ENCODE peak calls at places on chromosomes 11 and 22, in seven cellular contexts. One of them, this sample, is unnamed.

GRCh38 chr22:45842141-45842831 is 134.7 kb downstream of the WNT7B start:
- DNase-seq in IMR-90: peak; percentile 77
- DNase-seq in neural crest cell: no peak
- DNase-seq in PC-3: no peak
- DNase-seq in uterus: no peak
- DNase-seq in AG10803: peak; percentile 71
- DNase-seq in endothelial cell: no peak
- DNase-seq in this sample: no peak

GRCh38 chr11:47185305-47186075 is 744 bp downstream of the PACSIN3 start:
- DNase-seq in AG10803: peak; percentile 26
- DNase-seq in neural crest cell: no peak
- DNase-seq in IMR-90: peak; percentile 37
- DNase-seq in endothelial cell: peak; percentile 30
- DNase-seq in uterus: peak; percentile 67
- DNase-seq in PC-3: peak; percentile 84
- DNase-seq in this sample: peak; percentile 74

GRCh38 chr11:70378506-70379134 is 19.7 kb upstream of the CTTN start:
- DNase-seq in AG10803: no peak
- DNase-seq in PC-3: no peak
- DNase-seq in IMR-90: no peak
- DNase-seq in uterus: no peak
- DNase-seq in endothelial cell: no peak
- DNase-seq in neural crest cell: no peak
- DNase-seq in this sample: no peak

GRCh38 chr22:43110444-43110926 is at the start of gene BIK:
- DNase-seq in neural crest cell: peak; percentile 27
- DNase-seq in IMR-90: no peak
- DNase-seq in PC-3: peak; percentile 44
- DNase-seq in uterus: peak; percentile 27
- DNase-seq in AG10803: peak; percentile 17
- DNase-seq in endothelial cell: peak; percentile 50
- DNase-seq in this sample: peak; percentile 41

GRCh38 chr11:46125284-46125683 is 4.0 kb upstream of the PHF21A start:
- DNase-seq in endothelial cell: no peak
- DNase-seq in neural crest cell: no peak
- DNase-seq in AG10803: no peak
- DNase-seq in IMR-90: no peak
- DNase-seq in uterus: no peak
- DNase-seq in PC-3: no peak
- DNase-seq in this sample: no peak

GRCh38 chr22:36595968-36596367 is 67.0 kb upstream of the EIF3D start:
- DNase-seq in AG10803: no peak
- DNase-seq in IMR-90: no peak
- DNase-seq in endothelial cell: no peak
- DNase-seq in PC-3: no peak
- DNase-seq in neural crest cell: no peak
- DNase-seq in uterus: no peak
- DNase-seq in this sample: no peak

GRCh38 chr11:6931146-6931713 is 5.0 kb downstream of the ZNF215 start:
- DNase-seq in IMR-90: peak; percentile 2
- DNase-seq in AG10803: peak; percentile 31
- DNase-seq in endothelial cell: no peak
- DNase-seq in PC-3: no peak
- DNase-seq in uterus: no peak
- DNase-seq in neural crest cell: no peak
- DNase-seq in this sample: no peak

GRCh38 chr11:14645985-14646900 is 2.6 kb downstream of the PDE3B start:
- DNase-seq in PC-3: no peak
- DNase-seq in neural crest cell: no peak
- DNase-seq in uterus: no peak
- DNase-seq in endothelial cell: no peak
- DNase-seq in AG10803: no peak
- DNase-seq in IMR-90: no peak
- DNase-seq in this sample: no peak

GRCh38 chr22:20549232-20549841 is 41.9 kb downstream of the MED15 start:
- DNase-seq in neural crest cell: no peak
- DNase-seq in uterus: peak; percentile 33
- DNase-seq in AG10803: no peak
- DNase-seq in IMR-90: no peak
- DNase-seq in PC-3: no peak
- DNase-seq in endothelial cell: no peak
- DNase-seq in this sample: no peak

GRCh38 chr22:31574015-31574670 is 77.8 kb downstream of the SFI1 start:
- DNase-seq in AG10803: no peak
- DNase-seq in IMR-90: no peak
- DNase-seq in endothelial cell: no peak
- DNase-seq in PC-3: no peak
- DNase-seq in uterus: no peak
- DNase-seq in neural crest cell: no peak
- DNase-seq in this sample: no peak

GRCh38 chr11:123564225-123564624 is 90.2 kb downstream of the SCN3B start:
- DNase-seq in AG10803: no peak
- DNase-seq in IMR-90: no peak
- DNase-seq in endothelial cell: no peak
- DNase-seq in neural crest cell: no peak
- DNase-seq in PC-3: no peak
- DNase-seq in uterus: no peak
- DNase-seq in this sample: no peak

GRCh38 chr11:107438148-107438547 is 19.5 kb downstream of the CWF19L2 start:
- DNase-seq in uterus: no peak
- DNase-seq in endothelial cell: no peak
- DNase-seq in AG10803: no peak
- DNase-seq in neural crest cell: no peak
- DNase-seq in IMR-90: no peak
- DNase-seq in PC-3: no peak
- DNase-seq in this sample: no peak

GRCh38 chr11:113153847-113154246 is 160.5 kb upstream of the TTC12 start:
- DNase-seq in neural crest cell: no peak
- DNase-seq in PC-3: no peak
- DNase-seq in endothelial cell: no peak
- DNase-seq in uterus: no peak
- DNase-seq in AG10803: peak; percentile 37
- DNase-seq in IMR-90: no peak
- DNase-seq in this sample: no peak

GRCh38 chr22:43883012-43883661 is 8.7 kb downstream of the PNPLA5 start:
- DNase-seq in neural crest cell: peak; percentile 65
- DNase-seq in PC-3: peak; percentile 80
- DNase-seq in uterus: no peak
- DNase-seq in endothelial cell: peak; percentile 75
- DNase-seq in IMR-90: peak; percentile 81
- DNase-seq in AG10803: peak; percentile 56
- DNase-seq in this sample: no peak

GRCh38 chr11:113322158-113322557 is 7.8 kb downstream of the TTC12 start:
- DNase-seq in AG10803: no peak
- DNase-seq in uterus: no peak
- DNase-seq in neural crest cell: no peak
- DNase-seq in PC-3: no peak
- DNase-seq in endothelial cell: no peak
- DNase-seq in IMR-90: no peak
- DNase-seq in this sample: no peak

GRCh38 chr11:975824-976223 is 50.2 kb downstream of the AP2A2 start:
- DNase-seq in endothelial cell: peak; percentile 37
- DNase-seq in PC-3: no peak
- DNase-seq in AG10803: peak; percentile 40
- DNase-seq in neural crest cell: peak; percentile 24
- DNase-seq in uterus: no peak
- DNase-seq in IMR-90: peak; percentile 52
- DNase-seq in this sample: no peak

GRCh38 chr22:37741312-37741795 is 44.5 kb downstream of the TRIOBP start:
- DNase-seq in AG10803: peak; percentile 98
- DNase-seq in uterus: peak; percentile 97
- DNase-seq in endothelial cell: no peak
- DNase-seq in neural crest cell: no peak
- DNase-seq in IMR-90: peak; percentile 98
- DNase-seq in PC-3: peak; percentile 39
- DNase-seq in this sample: peak; percentile 86

DNA sequence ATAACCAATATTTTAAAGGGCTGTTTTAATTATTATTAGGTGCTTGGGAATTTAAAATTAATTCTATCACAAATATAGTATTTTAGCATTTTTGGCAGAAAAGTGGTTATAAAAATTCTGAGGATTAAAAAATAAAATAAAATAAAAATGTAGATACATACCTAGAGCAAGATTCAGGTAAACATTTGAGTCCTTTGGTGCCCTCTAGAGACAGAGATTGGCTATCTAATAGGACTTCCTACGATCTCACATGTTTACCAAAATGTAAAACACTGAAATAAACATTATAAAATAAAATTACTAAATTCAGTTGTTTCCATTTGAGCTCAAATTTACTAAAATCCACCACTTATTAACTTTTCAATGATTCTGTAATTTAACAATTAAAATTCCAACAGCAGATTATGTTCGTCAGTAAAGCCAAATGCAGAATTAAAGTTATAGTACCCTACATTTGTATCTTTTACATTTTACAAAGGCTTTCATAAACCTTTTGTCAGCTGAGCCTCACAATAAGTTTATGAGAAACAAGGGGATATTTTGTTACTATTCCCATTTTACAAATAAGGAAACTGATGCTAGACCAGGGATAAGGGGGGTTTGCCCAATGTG is 27.7 kb downstream of the SLC36A4 start:
- DNase-seq in endothelial cell: no peak
- DNase-seq in AG10803: peak; percentile 12
- DNase-seq in PC-3: peak; percentile 67
- DNase-seq in uterus: no peak
- DNase-seq in IMR-90: peak; percentile 62
- DNase-seq in neural crest cell: no peak
- DNase-seq in this sample: no peak
- TF ChIP-seq CTCF in endothelial cell: no peak
- TF ChIP-seq CTCF in AG10803: peak; percentile 48
- TF ChIP-seq CTCF in PC-3: peak; percentile 67
- TF ChIP-seq CTCF in uterus: no peak
- TF ChIP-seq CTCF in IMR-90: peak; percentile 64
- TF ChIP-seq CTCF in neural crest cell: peak; percentile 73
- TF ChIP-seq CTCF in this sample: no peak

GRCh38 chr11:57763568-57763967 is 2.0 kb downstream of the CTNND1 start:
- DNase-seq in uterus: no peak
- DNase-seq in PC-3: peak; percentile 66
- DNase-seq in neural crest cell: no peak
- DNase-seq in IMR-90: peak; percentile 53
- DNase-seq in AG10803: peak; percentile 47
- DNase-seq in endothelial cell: no peak
- DNase-seq in this sample: no peak
- TF ChIP-seq CTCF in uterus: peak; percentile 30
- TF ChIP-seq CTCF in PC-3: peak; percentile 54
- TF ChIP-seq CTCF in neural crest cell: peak; percentile 51
- TF ChIP-seq CTCF in IMR-90: peak; percentile 34
- TF ChIP-seq CTCF in AG10803: peak; percentile 62
- TF ChIP-seq CTCF in endothelial cell: peak; percentile 21
- TF ChIP-seq CTCF in this sample: no peak

GRCh38 chr11:26549176-26549575 is 22.9 kb downstream of the MUC15 start:
- DNase-seq in PC-3: no peak
- DNase-seq in neural crest cell: no peak
- DNase-seq in AG10803: no peak
- DNase-seq in endothelial cell: no peak
- DNase-seq in uterus: no peak
- DNase-seq in IMR-90: no peak
- DNase-seq in this sample: no peak

GRCh38 chr11:26553182-26553581 is 18.9 kb downstream of the MUC15 start:
- DNase-seq in IMR-90: no peak
- DNase-seq in endothelial cell: no peak
- DNase-seq in uterus: no peak
- DNase-seq in PC-3: no peak
- DNase-seq in AG10803: no peak
- DNase-seq in neural crest cell: no peak
- DNase-seq in this sample: no peak

GRCh38 chr11:26556582-26556981 is 15.5 kb downstream of the MUC15 start:
- DNase-seq in uterus: no peak
- DNase-seq in AG10803: no peak
- DNase-seq in PC-3: no peak
- DNase-seq in IMR-90: no peak
- DNase-seq in endothelial cell: no peak
- DNase-seq in neural crest cell: no peak
- DNase-seq in this sample: no peak

GRCh38 chr11:26550022-26550421 is 22.0 kb downstream of the MUC15 start:
- DNase-seq in AG10803: no peak
- DNase-seq in uterus: no peak
- DNase-seq in IMR-90: no peak
- DNase-seq in PC-3: no peak
- DNase-seq in neural crest cell: no peak
- DNase-seq in endothelial cell: no peak
- DNase-seq in this sample: no peak

DNA sequence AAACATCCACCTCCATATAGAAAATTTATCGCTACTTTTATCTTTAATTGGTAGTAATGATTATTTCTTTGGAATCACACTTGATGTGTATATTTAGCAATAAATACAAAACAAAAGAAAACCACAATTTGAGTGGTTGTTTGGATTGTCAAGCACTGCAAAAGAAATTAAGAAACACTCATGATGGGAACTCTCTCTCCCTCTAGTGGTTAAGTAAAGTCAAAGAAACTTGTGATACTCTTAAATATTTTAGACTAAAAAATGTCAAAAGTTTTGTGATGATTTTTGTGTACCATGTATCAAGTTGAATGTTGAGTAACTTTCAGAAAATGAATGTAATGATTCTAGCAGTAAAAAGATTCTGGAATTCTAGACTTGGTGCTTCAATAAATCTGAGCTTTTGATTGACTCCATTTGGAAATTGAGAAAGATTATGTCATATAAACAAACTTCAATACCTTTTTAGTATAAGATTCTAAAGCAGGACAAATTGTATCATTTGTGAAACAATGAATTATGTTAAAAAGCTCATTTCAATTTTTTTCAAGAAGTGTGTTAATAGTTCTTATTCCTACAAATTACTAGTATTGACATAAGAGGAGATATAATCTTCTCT is 20.8 kb downstream of the MUC15 start:
- DNase-seq in PC-3: peak; percentile 12
- DNase-seq in IMR-90: peak; percentile 6
- DNase-seq in uterus: no peak
- DNase-seq in neural crest cell: no peak
- DNase-seq in AG10803: peak; percentile 40
- DNase-seq in endothelial cell: no peak
- DNase-seq in this sample: no peak
- TF ChIP-seq CTCF in PC-3: peak; percentile 59
- TF ChIP-seq CTCF in IMR-90: peak; percentile 48
- TF ChIP-seq CTCF in uterus: no peak
- TF ChIP-seq CTCF in neural crest cell: peak; percentile 70
- TF ChIP-seq CTCF in AG10803: peak; percentile 69
- TF ChIP-seq CTCF in endothelial cell: peak; percentile 66
- TF ChIP-seq CTCF in this sample: no peak

GRCh38 chr11:13015753-13016152 is 6.6 kb downstream of the RASSF10 start:
- DNase-seq in IMR-90: no peak
- DNase-seq in endothelial cell: no peak
- DNase-seq in uterus: no peak
- DNase-seq in AG10803: no peak
- DNase-seq in neural crest cell: no peak
- DNase-seq in PC-3: no peak
- DNase-seq in this sample: no peak

GRCh38 chr11:13019313-13019712 is 10.2 kb downstream of the RASSF10 start:
- DNase-seq in AG10803: no peak
- DNase-seq in uterus: no peak
- DNase-seq in endothelial cell: no peak
- DNase-seq in IMR-90: no peak
- DNase-seq in PC-3: no peak
- DNase-seq in neural crest cell: no peak
- DNase-seq in this sample: no peak

GRCh38 chr11:13013054-13013488 is 4.0 kb downstream of the RASSF10 start:
- DNase-seq in endothelial cell: no peak
- DNase-seq in neural crest cell: no peak
- DNase-seq in IMR-90: no peak
- DNase-seq in uterus: no peak
- DNase-seq in AG10803: no peak
- DNase-seq in PC-3: no peak
- DNase-seq in this sample: no peak

GRCh38 chr11:13012037-13012693 is 3.0 kb downstream of the RASSF10 start:
- DNase-seq in neural crest cell: no peak
- DNase-seq in PC-3: no peak
- DNase-seq in uterus: no peak
- DNase-seq in AG10803: no peak
- DNase-seq in endothelial cell: peak; percentile 8
- DNase-seq in IMR-90: no peak
- DNase-seq in this sample: no peak

GRCh38 chr11:13016415-13016814 is 7.3 kb downstream of the RASSF10 start:
- DNase-seq in uterus: no peak
- DNase-seq in endothelial cell: peak; percentile 9
- DNase-seq in AG10803: no peak
- DNase-seq in neural crest cell: no peak
- DNase-seq in IMR-90: no peak
- DNase-seq in PC-3: peak; percentile 39
- DNase-seq in this sample: no peak
- TF ChIP-seq CTCF in uterus: no peak
- TF ChIP-seq CTCF in endothelial cell: no peak
- TF ChIP-seq CTCF in AG10803: no peak
- TF ChIP-seq CTCF in neural crest cell: no peak
- TF ChIP-seq CTCF in IMR-90: no peak
- TF ChIP-seq CTCF in PC-3: peak; percentile 23
- TF ChIP-seq CTCF in this sample: no peak

This sample was measured in lung.